ENCODE peak calls at places on chromosomes 5 and 9, in five cellular contexts. One of them, this sample, is unnamed.

GRCh38 chr9:131271506-131271931 is 4.8 kb downstream of the FAM78A start:
- DNase-seq in left ventricle myocardium inferior: no peak
- DNase-seq in heart right ventricle: no peak
- DNase-seq in naive thymus-derived CD4-positive, alpha-beta T cell: no peak
- DNase-seq in T-cell: no peak
- DNase-seq in this sample: no peak

GRCh38 chr5:124057815-124058231 is 545.8 kb downstream of the CSNK1G3 start:
- DNase-seq in left ventricle myocardium inferior: no peak
- DNase-seq in heart right ventricle: no peak
- DNase-seq in naive thymus-derived CD4-positive, alpha-beta T cell: no peak
- DNase-seq in T-cell: no peak
- DNase-seq in this sample: no peak

GRCh38 chr9:91178281-91179236 is 183.2 kb downstream of the AUH start:
- DNase-seq in left ventricle myocardium inferior: no peak
- DNase-seq in heart right ventricle: no peak
- DNase-seq in naive thymus-derived CD4-positive, alpha-beta T cell: no peak
- DNase-seq in T-cell: no peak
- DNase-seq in this sample: no peak

GRCh38 chr9:19201899-19202891 is 28.3 kb upstream of the DENND4C start:
- DNase-seq in left ventricle myocardium inferior: no peak
- DNase-seq in heart right ventricle: no peak
- DNase-seq in naive thymus-derived CD4-positive, alpha-beta T cell: no peak
- DNase-seq in T-cell: no peak
- DNase-seq in this sample: peak; percentile 18

GRCh38 chr9:136383436-136383835 is 10.0 kb upstream of the CARD9 start:
- DNase-seq in left ventricle myocardium inferior: no peak
- DNase-seq in heart right ventricle: no peak
- DNase-seq in naive thymus-derived CD4-positive, alpha-beta T cell: no peak
- DNase-seq in T-cell: no peak
- DNase-seq in this sample: no peak

GRCh38 chr5:150549735-150550134 is 41.8 kb downstream of the NDST1 start:
- DNase-seq in left ventricle myocardium inferior: no peak
- DNase-seq in heart right ventricle: no peak
- DNase-seq in naive thymus-derived CD4-positive, alpha-beta T cell: no peak
- DNase-seq in T-cell: no peak
- DNase-seq in this sample: no peak

GRCh38 chr5:14948341-14948830 is 76.8 kb upstream of the ANKH start:
- DNase-seq in left ventricle myocardium inferior: no peak
- DNase-seq in heart right ventricle: no peak
- DNase-seq in naive thymus-derived CD4-positive, alpha-beta T cell: no peak
- DNase-seq in T-cell: no peak
- DNase-seq in this sample: no peak

GRCh38 chr9:136671646-136672430 is 9.1 kb downstream of the EGFL7 start:
- DNase-seq in left ventricle myocardium inferior: no peak
- DNase-seq in heart right ventricle: peak; percentile 63
- DNase-seq in naive thymus-derived CD4-positive, alpha-beta T cell: peak; percentile 31
- DNase-seq in T-cell: peak; percentile 37
- DNase-seq in this sample: peak; percentile 85

GRCh38 chr5:12023614-12024241 is 119.5 kb upstream of the CTNND2 start:
- DNase-seq in left ventricle myocardium inferior: no peak
- DNase-seq in heart right ventricle: no peak
- DNase-seq in naive thymus-derived CD4-positive, alpha-beta T cell: no peak
- DNase-seq in T-cell: no peak
- DNase-seq in this sample: no peak

GRCh38 chr5:132011561-132012384 is at the start of gene ACSL6:
- DNase-seq in left ventricle myocardium inferior: no peak
- DNase-seq in heart right ventricle: peak; percentile 51
- DNase-seq in naive thymus-derived CD4-positive, alpha-beta T cell: peak; percentile 34
- DNase-seq in T-cell: peak; percentile 36
- DNase-seq in this sample: peak; percentile 70

GRCh38 chr9:82148849-82149544 is 160.4 kb downstream of the SPATA31D1 start:
- DNase-seq in left ventricle myocardium inferior: no peak
- DNase-seq in heart right ventricle: no peak
- DNase-seq in naive thymus-derived CD4-positive, alpha-beta T cell: no peak
- DNase-seq in T-cell: no peak
- DNase-seq in this sample: no peak

GRCh38 chr9:107019216-107019615 is 156.2 kb downstream of the ZNF462 start:
- DNase-seq in left ventricle myocardium inferior: no peak
- DNase-seq in heart right ventricle: no peak
- DNase-seq in naive thymus-derived CD4-positive, alpha-beta T cell: no peak
- DNase-seq in T-cell: no peak
- DNase-seq in this sample: no peak

This sample was measured in right cardiac atrium.